ENCODE peak calls at places on chromosomes 12 and 14, in six cellular contexts. H is AG20443; J is NCI-H748 treated with DMSO at 0.1 percent for 48 hours; X is Kasumi-1; M is Panc1; U is stimulated activated CD8-positive, alpha-beta memory T cell treated with anti-CD3 and anti-CD28 coated beads, Interleukin-15, amount 100 ng/mL, for 24 hours. Q is an unnamed sample.

GRCh38 chr12:31989571-31989970 is 30.4 kb downstream of the RESF1 start:
- DNase-seq in H (no peak), J (no peak), X (no peak), M (no peak), U (no peak), Q (no peak)

GRCh38 chr12:87020071-87020470 is 763.9 kb upstream of the MGAT4C start:
- DNase-seq in H (no peak), J (no peak), X (no peak), M (no peak), U (no peak), Q (no peak)

GRCh38 chr12:1922075-1922709 is 3.7 kb upstream of the CACNA2D4 start:
- DNase-seq in H (peak), J (no peak), X (no peak), M (no peak), U (no peak), Q (no peak)

GRCh38 chr12:117494833-117495714 is 133.6 kb upstream of the NOS1 start:
- DNase-seq in H (no peak), J (no peak), X (no peak), M (no peak), U (no peak), Q (no peak)

GRCh38 chr12:56581418-56582145 is 48.5 kb downstream of the BAZ2A start:
- DNase-seq in H (no peak), J (no peak), X (peak), M (no peak), U (no peak), Q (peak)

GRCh38 chr12:77644915-77645605 is 185.6 kb upstream of the NAV3 start:
- DNase-seq in H (no peak), J (no peak), X (no peak), M (no peak), U (no peak), Q (no peak)

GRCh38 chr14:72064501-72064900 is 132.3 kb downstream of the RGS6 start:
- DNase-seq in H (no peak), J (no peak), X (no peak), M (no peak), U (no peak), Q (no peak)

GRCh38 chr12:106386836-106387555 is 29.4 kb downstream of the POLR3B start:
- DNase-seq in H (peak), J (no peak), X (no peak), M (no peak), U (no peak), Q (no peak)

GRCh38 chr14:105315211-105315721 is 718 bp downstream of the PACS2 start:
- DNase-seq in H (no peak), J (peak), X (peak), M (no peak), U (no peak), Q (peak)

GRCh38 chr12:22255097-22255496 is 79.4 kb downstream of the ST8SIA1 start:
- DNase-seq in H (no peak), J (no peak), X (no peak), M (no peak), U (no peak), Q (no peak)

GRCh38 chr14:47539065-47539464 is 136.3 kb downstream of the MDGA2 start:
- DNase-seq in H (no peak), J (peak), X (peak), M (no peak), U (no peak), Q (no peak)

GRCh38 chr12:58915634-58916033 is 4.7 kb downstream of the LRIG3 start:
- DNase-seq in H (peak), J (peak), X (no peak), M (no peak), U (no peak), Q (no peak)

GRCh38 chr12:56267443-56268071 is 815 bp downstream of the COQ10A start:
- DNase-seq in H (peak), J (no peak), X (no peak), M (no peak), U (no peak), Q (no peak)

GRCh38 chr12:119929974-119930373 is 52.9 kb upstream of the CIT start:
- DNase-seq in H (no peak), J (no peak), X (no peak), M (no peak), U (no peak), Q (no peak)

GRCh38 chr14:63266106-63266505 is 52.6 kb downstream of the GPHB5 start:
- DNase-seq in H (no peak), J (no peak), X (no peak), M (no peak), U (no peak), Q (no peak)

GRCh38 chr14:84340938-84341337 is 1189.0 kb upstream of the FLRT2 start:
- DNase-seq in H (no peak), J (no peak), X (no peak), M (no peak), U (no peak), Q (no peak)

GRCh38 chr14:91817566-91818325 is 49.6 kb downstream of the TC2N start:
- DNase-seq in H (no peak), J (no peak), X (no peak), M (no peak), U (no peak), Q (peak)

GRCh38 chr14:100591453-100592371 is 4.5 kb upstream of the BEGAIN start:
- DNase-seq in H (no peak), J (no peak), X (no peak), M (no peak), U (no peak), Q (no peak)

GRCh38 chr12:64694130-64695078 is 64.8 kb downstream of the GNS start:
- DNase-seq in H (no peak), J (no peak), X (no peak), M (no peak), U (no peak), Q (no peak)

GRCh38 chr12:7989827-7990491 is 42.6 kb upstream of the FOXJ2 start:
- DNase-seq in H (no peak), J (no peak), X (peak), M (no peak), U (peak), Q (peak)

GRCh38 chr12:78121969-78122610 is 291.4 kb downstream of the NAV3 start:
- DNase-seq in H (no peak), J (no peak), X (no peak), M (no peak), U (no peak), Q (no peak)

GRCh38 chr14:25150934-25151790 is 101.2 kb upstream of the STXBP6 start:
- DNase-seq in H (peak), J (peak), X (peak), M (peak), U (no peak), Q (no peak)

GRCh38 chr12:25994252-25994651 is 35.8 kb downstream of the RASSF8 start:
- DNase-seq in H (peak), J (no peak), X (no peak), M (no peak), U (no peak), Q (no peak)

GRCh38 chr12:14776236-14776959 is 26.9 kb downstream of the WBP11 start:
- DNase-seq in H (no peak), J (no peak), X (peak), M (no peak), U (no peak), Q (no peak)

GRCh38 chr14:45135181-45135580 is 549 bp upstream of the FANCM start:
- DNase-seq in H (no peak), J (peak), X (no peak), M (no peak), U (no peak), Q (peak)

GRCh38 chr12:131850856-131851559 is 22.8 kb downstream of the MMP17 start:
- DNase-seq in H (no peak), J (peak), X (peak), M (no peak), U (no peak), Q (no peak)

GRCh38 chr14:39988939-39989338 is 556.7 kb upstream of the FBXO33 start:
- DNase-seq in H (no peak), J (peak), X (peak), M (peak), U (no peak), Q (no peak)

GRCh38 chr14:86865934-86866333 is 1127.0 kb downstream of the GALC start:
- DNase-seq in H (no peak), J (no peak), X (no peak), M (no peak), U (no peak), Q (no peak)

GRCh38 chr14:71029236-71029781 is 122.0 kb downstream of the PCNX1 start:
- DNase-seq in H (no peak), J (no peak), X (no peak), M (no peak), U (no peak), Q (no peak)

GRCh38 chr12:82904219-82904795 is 217.6 kb downstream of the TMTC2 start:
- DNase-seq in H (no peak), J (no peak), X (no peak), M (no peak), U (no peak), Q (no peak)

Q was measured in effector memory CD8-positive, alpha-beta T cell.